ENCODE peak calls at places on chromosomes 13 and 19, in eight cellular contexts. H is PC-3, X is H1, M is mammary epithelial cell, O is GM23248, W is MM.1S, L is keratinocyte, J is neuronal stem cell. Z is an unnamed sample.

GRCh38 chr19:39390460-39390758 is 497 bp downstream of the PAF1 start:
- DNase-seq in H (peak), X (no peak), M (peak), O (peak), W (peak), L (no peak), J (no peak), Z (no peak)

GRCh38 chr13:51821666-51822065 is 17.7 kb upstream of the DHRS12 start:
- DNase-seq in H (no peak), X (no peak), M (no peak), O (no peak), W (no peak), L (no peak), J (no peak), Z (peak)

GRCh38 chr13:97112451-97113152 is 109.5 kb upstream of the MBNL2 start:
- DNase-seq in H (no peak), X (no peak), M (no peak), O (no peak), W (no peak), L (no peak), J (no peak), Z (no peak)

GRCh38 chr19:16227837-16228636 is 30.3 kb downstream of the AP1M1 start:
- DNase-seq in H (no peak), X (no peak), M (no peak), O (no peak), W (no peak), L (no peak), J (no peak), Z (no peak)

GRCh38 chr13:113766035-113766800 is 7.2 kb downstream of the TMEM255B start:
- DNase-seq in H (no peak), X (no peak), M (no peak), O (no peak), W (no peak), L (no peak), J (no peak), Z (no peak)

GRCh38 chr19:5271145-5271544 is 69.5 kb downstream of the PTPRS start:
- DNase-seq in H (peak), X (no peak), M (no peak), O (peak), W (no peak), L (no peak), J (no peak), Z (peak)

GRCh38 chr19:2544576-2545415 is 68.9 kb downstream of the GADD45B start:
- DNase-seq in H (no peak), X (no peak), M (no peak), O (no peak), W (no peak), L (no peak), J (no peak), Z (peak)

GRCh38 chr19:17496337-17496997 is 15.0 kb upstream of the PGLS start:
- DNase-seq in H (peak), X (peak), M (peak), O (peak), W (peak), L (no peak), J (peak), Z (peak)

GRCh38 chr19:53927745-53928144 is 18.7 kb downstream of the CACNG7 start:
- DNase-seq in H (peak), X (peak), M (peak), O (peak), W (peak), L (no peak), J (peak), Z (peak)

GRCh38 chr13:114141261-114141996 is 9.0 kb upstream of the RASA3 start:
- DNase-seq in H (no peak), X (no peak), M (no peak), O (no peak), W (no peak), L (no peak), J (no peak), Z (no peak)

GRCh38 chr13:113567681-113568080 is 16.9 kb upstream of the TFDP1 start:
- DNase-seq in H (no peak), X (peak), M (no peak), O (no peak), W (no peak), L (no peak), J (no peak), Z (no peak)

GRCh38 chr19:8163781-8164180 is 14.4 kb upstream of the FBN3 start:
- DNase-seq in H (peak), X (no peak), M (no peak), O (no peak), W (no peak), L (no peak), J (no peak), Z (no peak)

GRCh38 chr13:31092631-31093030 is 69.1 kb downstream of the HSPH1 start:
- DNase-seq in H (no peak), X (no peak), M (no peak), O (no peak), W (no peak), L (no peak), J (no peak), Z (no peak)

GRCh38 chr19:31976775-31977536 is 368.5 kb upstream of the ZNF507 start:
- DNase-seq in H (no peak), X (peak), M (no peak), O (no peak), W (no peak), L (no peak), J (no peak), Z (no peak)

GRCh38 chr13:60448907-60449510 is 52.0 kb downstream of the TDRD3 start:
- DNase-seq in H (peak), X (no peak), M (peak), O (peak), W (no peak), L (peak), J (peak), Z (peak)

GRCh38 chr19:44647144-44647543 is 3.4 kb downstream of the PVR start:
- DNase-seq in H (no peak), X (no peak), M (no peak), O (no peak), W (no peak), L (no peak), J (no peak), Z (no peak)

GRCh38 chr19:45250832-45251451 is at the start of gene MARK4:
- DNase-seq in H (peak), X (peak), M (peak), O (peak), W (peak), L (peak), J (peak), Z (peak)

GRCh38 chr13:111043575-111043982 is 71.5 kb upstream of the ARHGEF7 start:
- DNase-seq in H (peak), X (peak), M (peak), O (peak), W (no peak), L (no peak), J (no peak), Z (no peak)

GRCh38 chr19:44600466-44600865 is 12.9 kb upstream of the IGSF23 start:
- DNase-seq in H (no peak), X (no peak), M (no peak), O (peak), W (no peak), L (no peak), J (no peak), Z (no peak)

GRCh38 chr13:82298110-82298509 is 1584.2 kb downstream of the SLITRK1 start:
- DNase-seq in H (no peak), X (no peak), M (no peak), O (no peak), W (no peak), L (no peak), J (no peak), Z (no peak)

GRCh38 chr13:40589285-40590109 is 76.9 kb downstream of the FOXO1 start:
- DNase-seq in H (peak), X (no peak), M (peak), O (peak), W (peak), L (peak), J (peak), Z (peak)

GRCh38 chr19:33505823-33506222 is 15.8 kb downstream of the PEPD start:
- DNase-seq in H (no peak), X (no peak), M (no peak), O (no peak), W (no peak), L (no peak), J (no peak), Z (no peak)

GRCh38 chr19:44677019-44677809 is 5.9 kb downstream of the CEACAM19 start:
- DNase-seq in H (peak), X (peak), M (peak), O (peak), W (no peak), L (no peak), J (no peak), Z (peak)

GRCh38 chr19:4225902-4226301 is 3.4 kb upstream of the EBI3 start:
- DNase-seq in H (no peak), X (no peak), M (no peak), O (no peak), W (no peak), L (no peak), J (no peak), Z (no peak)

GRCh38 chr13:30995331-30995730 is 62.9 kb downstream of the TEX26 start:
- DNase-seq in H (no peak), X (no peak), M (no peak), O (no peak), W (no peak), L (no peak), J (no peak), Z (no peak)

GRCh38 chr19:2488942-2489731 is 13.2 kb downstream of the GADD45B start:
- DNase-seq in H (peak), X (peak), M (no peak), O (peak), W (peak), L (no peak), J (no peak), Z (peak)

GRCh38 chr13:40668335-40668734 is 1.9 kb upstream of the FOXO1 start:
- DNase-seq in H (no peak), X (no peak), M (no peak), O (peak), W (peak), L (no peak), J (no peak), Z (peak)

GRCh38 chr19:37303591-37304171 is 67.2 kb upstream of the ZNF527 start:
- DNase-seq in H (no peak), X (no peak), M (no peak), O (no peak), W (no peak), L (no peak), J (no peak), Z (no peak)

GRCh38 chr13:112703935-112704633 is 14.2 kb downstream of the ATP11A start:
- DNase-seq in H (no peak), X (no peak), M (no peak), O (no peak), W (no peak), L (no peak), J (no peak), Z (no peak)

GRCh38 chr13:60620611-60621395 is 223.8 kb downstream of the TDRD3 start:
- DNase-seq in H (no peak), X (no peak), M (no peak), O (peak), W (no peak), L (no peak), J (no peak), Z (no peak)

GRCh38 chr13:30408319-30409101 is 13.8 kb upstream of the UBE2L5 start:
- DNase-seq in H (peak), X (peak), M (peak), O (peak), W (peak), L (no peak), J (peak), Z (peak)

GRCh38 chr13:99698816-99699099 is 197.5 kb downstream of the TM9SF2 start:
- DNase-seq in H (no peak), X (no peak), M (no peak), O (no peak), W (no peak), L (no peak), J (no peak), Z (no peak)

GRCh38 chr19:11418166-11418517 is 972 bp downstream of the RGL3 start:
- DNase-seq in H (no peak), X (no peak), M (no peak), O (no peak), W (no peak), L (no peak), J (no peak), Z (no peak)

GRCh38 chr19:11420429-11420893 is 1.3 kb upstream of the RGL3 start:
- DNase-seq in H (no peak), X (peak), M (no peak), O (peak), W (no peak), L (no peak), J (no peak), Z (no peak)

GRCh38 chr19:11416346-11417052 is 2.6 kb downstream of the RGL3 start:
- DNase-seq in H (no peak), X (no peak), M (no peak), O (no peak), W (no peak), L (no peak), J (no peak), Z (no peak)

GRCh38 chr19:11420894-11421606 is 1.9 kb upstream of the RGL3 start:
- DNase-seq in H (no peak), X (peak), M (no peak), O (no peak), W (no peak), L (no peak), J (no peak), Z (no peak)

GRCh38 chr19:11418518-11419506 is at the start of gene RGL3:
- DNase-seq in H (peak), X (peak), M (no peak), O (peak), W (no peak), L (no peak), J (no peak), Z (no peak)
- H3K9ac ChIP-seq in H (peak), X (peak), M (no peak), O (peak), W (no peak), L (no peak), J (peak), Z (no peak)

DNA sequence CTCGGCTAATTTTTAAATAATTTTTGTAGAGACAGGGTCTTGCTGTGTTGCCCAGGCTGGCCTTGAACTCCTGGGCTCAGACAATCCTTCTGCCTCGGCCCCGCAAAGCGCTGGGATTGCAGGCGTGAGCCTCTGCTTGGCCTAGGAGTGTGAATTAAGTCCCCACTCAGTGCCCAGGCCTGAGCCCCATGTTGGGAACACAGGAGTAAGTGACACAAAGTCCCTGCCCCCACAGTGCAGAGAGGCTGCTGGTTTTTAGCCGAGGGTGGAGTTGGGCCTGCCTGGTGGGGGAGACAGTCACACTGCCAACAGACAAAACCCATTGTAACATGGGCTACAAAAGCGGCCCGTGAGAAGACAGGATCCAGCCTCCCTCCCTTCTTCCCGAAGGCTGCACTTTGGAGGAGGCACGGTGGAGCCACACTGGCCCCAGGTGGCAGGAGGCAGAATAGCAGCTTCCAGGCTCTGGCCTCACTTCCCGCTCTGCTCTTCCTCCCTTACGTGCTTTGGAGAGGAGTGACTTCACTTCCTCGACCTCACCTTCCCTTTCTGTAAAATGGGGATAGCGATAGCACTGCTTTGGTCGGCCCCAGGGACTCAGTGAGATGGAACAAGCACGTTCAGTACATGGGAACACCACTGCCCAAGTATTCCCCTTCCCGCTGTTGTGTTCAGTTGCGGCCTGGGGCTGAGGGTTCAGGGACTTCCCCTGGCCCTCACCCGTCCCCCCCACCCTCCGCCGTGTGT is 15.2 kb upstream of the EHD2 start:
- DNase-seq in H (peak), X (peak), M (peak), O (peak), W (peak), L (no peak), J (peak), Z (peak)
- H3K27ac ChIP-seq in H (peak), X (no peak), M (no peak), O (peak), W (no peak), L (no peak), J (peak), Z (no peak)

GRCh38 chr19:41398603-41399002 is 985 bp downstream of the BCKDHA start:
- DNase-seq in H (no peak), X (no peak), M (no peak), O (peak), W (no peak), L (no peak), J (no peak), Z (peak)

GRCh38 chr19:41397086-41398041 is at the start of the genes BCKDHA and EXOSC5:
- DNase-seq in H (peak), X (peak), M (peak), O (peak), W (peak), L (peak), J (peak), Z (peak)

GRCh38 chr19:41392775-41393174 is 4.4 kb downstream of the EXOSC5 start:
- DNase-seq in H (no peak), X (no peak), M (no peak), O (no peak), W (no peak), L (no peak), J (no peak), Z (no peak)

GRCh38 chr19:41398042-41398403 is 405 bp downstream of the BCKDHA start:
- DNase-seq in H (no peak), X (no peak), M (no peak), O (peak), W (no peak), L (no peak), J (no peak), Z (peak)

DNA sequence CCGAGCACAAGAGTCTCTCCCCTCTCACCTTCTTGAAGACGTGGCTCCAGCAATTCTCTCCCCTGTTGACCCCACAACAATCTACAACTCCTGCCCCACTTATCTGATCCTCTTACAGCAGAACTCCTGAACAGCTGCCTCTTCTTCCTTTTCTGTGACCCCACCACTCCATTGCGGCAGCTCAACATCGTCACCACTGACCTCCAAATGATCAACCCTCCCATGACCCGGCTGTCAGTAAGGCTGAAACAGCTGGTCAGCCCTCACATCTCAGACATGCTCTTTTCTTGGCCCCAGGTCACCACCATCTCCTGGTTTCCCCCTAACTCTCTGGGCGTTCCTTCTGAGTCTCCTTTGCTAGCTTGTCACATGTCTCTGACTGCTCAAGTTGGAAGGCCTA is 1.8 kb downstream of the EXOSC5 start:
- DNase-seq in H (no peak), X (no peak), M (no peak), O (no peak), W (no peak), L (no peak), J (no peak), Z (no peak)
- H3K9ac ChIP-seq in H (no peak), X (no peak), M (no peak), O (no peak), W (no peak), L (no peak), J (no peak), Z (peak)

DNA sequence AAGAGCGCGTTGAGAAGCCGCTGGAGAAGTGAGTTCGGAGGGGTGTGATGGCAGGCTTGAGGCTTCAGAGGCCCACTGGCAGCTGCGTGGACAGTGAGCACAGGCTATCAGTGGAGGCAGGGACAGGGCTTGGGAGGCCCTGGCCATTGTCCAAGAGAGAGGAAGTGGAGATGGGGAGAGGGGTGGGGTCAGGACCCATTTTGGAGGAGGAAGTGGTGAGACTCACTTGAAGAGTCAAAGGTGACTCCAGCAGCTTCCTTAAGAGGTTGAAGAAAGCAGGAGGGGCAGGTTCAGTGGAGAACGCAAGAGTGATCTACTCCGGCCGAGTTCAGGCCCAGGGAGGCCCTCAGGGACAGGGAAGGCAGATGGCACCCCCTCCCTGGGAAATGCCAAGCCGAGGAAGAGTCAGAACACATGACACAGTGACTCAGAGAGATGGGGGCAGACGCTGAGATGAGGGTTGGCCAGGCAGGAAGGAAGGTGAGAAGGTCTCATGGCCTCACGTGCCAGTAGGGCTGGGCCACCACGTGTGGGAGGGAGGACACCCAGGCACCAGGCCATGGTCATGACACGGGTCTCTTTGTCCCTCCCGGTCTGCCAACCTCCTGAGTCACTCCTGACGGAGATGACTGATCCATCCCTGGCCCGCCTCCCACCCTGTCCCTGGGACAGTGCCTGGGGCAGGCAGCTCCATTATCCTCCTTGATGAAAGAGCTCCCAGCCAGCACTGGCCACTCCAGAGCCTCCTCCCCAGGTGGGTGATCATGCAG is 10.1 kb upstream of the CD22 start:
- DNase-seq in H (peak), X (no peak), M (peak), O (peak), W (no peak), L (peak), J (no peak), Z (no peak)
- H3K27ac ChIP-seq in H (peak), X (no peak), M (peak), O (peak), W (no peak), L (peak), J (no peak), Z (peak)